ENCODE peak calls at places on chromosomes 6 and 20, in six cellular contexts. W, S, J, X, A and P are unnamed samples.

GRCh38 chr20:4898282-4898681 is 103.0 kb downstream of the SLC23A2 start:
- DNase-seq in W (peak), S (peak), J (no peak), X (no peak), A (peak), P (no peak)

GRCh38 chr6:3561745-3562144 is 104.9 kb upstream of the SLC22A23 start:
- DNase-seq in W (no peak), S (peak), J (peak), X (peak), A (peak), P (no peak)

GRCh38 chr6:11386323-11386722 is 151.2 kb upstream of the TMEM170B start:
- DNase-seq in W (no peak), S (no peak), J (no peak), X (no peak), A (no peak), P (no peak)

GRCh38 chr6:160979063-160979708 is 12.4 kb upstream of the MAP3K4 start:
- DNase-seq in W (no peak), S (no peak), J (no peak), X (no peak), A (peak), P (no peak)

GRCh38 chr6:145743325-145743724 is 8.0 kb upstream of the EPM2A start:
- DNase-seq in W (no peak), S (no peak), J (no peak), X (no peak), A (no peak), P (no peak)

GRCh38 chr6:130033999-130034814 is 15.8 kb downstream of the L3MBTL3 start:
- DNase-seq in W (no peak), S (peak), J (no peak), X (no peak), A (peak), P (no peak)

GRCh38 chr20:24968278-24968677 is 19.2 kb downstream of the CST7 start:
- DNase-seq in W (no peak), S (no peak), J (no peak), X (no peak), A (no peak), P (peak)

GRCh38 chr6:79438015-79438414 is 99.2 kb downstream of the LCA5 start:
- DNase-seq in W (no peak), S (peak), J (no peak), X (no peak), A (no peak), P (no peak)

GRCh38 chr20:5627463-5628050 is 122.6 kb upstream of the SHLD1 start:
- DNase-seq in W (no peak), S (no peak), J (no peak), X (no peak), A (no peak), P (no peak)

GRCh38 chr20:44288252-44288651 is 22.8 kb downstream of the FITM2 start:
- DNase-seq in W (no peak), S (no peak), J (no peak), X (peak), A (no peak), P (no peak)

GRCh38 chr6:25640871-25641270 is 11.1 kb upstream of the SCGN start:
- DNase-seq in W (no peak), S (no peak), J (no peak), X (no peak), A (no peak), P (no peak)

GRCh38 chr6:31965700-31966099 is 6.2 kb downstream of the DXO start:
- DNase-seq in W (no peak), S (no peak), J (no peak), X (no peak), A (no peak), P (no peak)

GRCh38 chr20:417801-418342 is 9.8 kb downstream of the RBCK1 start:
- DNase-seq in W (no peak), S (no peak), J (no peak), X (no peak), A (no peak), P (no peak)

GRCh38 chr6:14121936-14122344 is 4.4 kb downstream of the CD83 start:
- DNase-seq in W (no peak), S (no peak), J (no peak), X (no peak), A (no peak), P (no peak)

GRCh38 chr20:34199183-34199582 is 42.0 kb upstream of the ASIP start:
- DNase-seq in W (no peak), S (no peak), J (no peak), X (no peak), A (no peak), P (no peak)

GRCh38 chr6:165218816-165219215 is 90.6 kb downstream of the C6orf118 start:
- DNase-seq in W (no peak), S (no peak), J (no peak), X (no peak), A (no peak), P (no peak)

GRCh38 chr6:127582777-127583462 is 5.9 kb downstream of the C6orf58 start:
- DNase-seq in W (peak), S (peak), J (no peak), X (peak), A (peak), P (no peak)

GRCh38 chr20:4069741-4070140 is 54.4 kb upstream of the RNF24 start:
- DNase-seq in W (no peak), S (no peak), J (no peak), X (no peak), A (peak), P (no peak)

GRCh38 chr6:136058852-136059251 is 191.3 kb downstream of the MTFR2 start:
- DNase-seq in W (no peak), S (peak), J (no peak), X (no peak), A (no peak), P (no peak)

GRCh38 chr20:51767867-51768758 is at the start of gene ATP9A:
- DNase-seq in W (no peak), S (no peak), J (peak), X (no peak), A (peak), P (no peak)

GRCh38 chr6:134175532-134176282 is 123.3 kb upstream of the SLC2A12 start:
- DNase-seq in W (no peak), S (peak), J (peak), X (peak), A (peak), P (no peak)

GRCh38 chr6:119277047-119277446 is 72.5 kb downstream of the MAN1A1 start:
- DNase-seq in W (no peak), S (no peak), J (no peak), X (no peak), A (no peak), P (no peak)

GRCh38 chr6:10425177-10425972 is 10.5 kb upstream of the TFAP2A start:
- DNase-seq in W (no peak), S (no peak), J (peak), X (no peak), A (no peak), P (no peak)

GRCh38 chr20:2671977-2672376 is 8.0 kb upstream of the IDH3B start:
- DNase-seq in W (no peak), S (no peak), J (peak), X (no peak), A (no peak), P (no peak)

GRCh38 chr20:17661121-17661744 is 20.8 kb downstream of the RRBP1 start:
- DNase-seq in W (no peak), S (no peak), J (no peak), X (peak), A (no peak), P (no peak)

GRCh38 chr6:29813809-29814208 is 13.8 kb upstream of the HLA-G start:
- DNase-seq in W (peak), S (no peak), J (no peak), X (peak), A (peak), P (no peak)

GRCh38 chr6:20827798-20828197 is 293.5 kb downstream of the CDKAL1 start:
- DNase-seq in W (no peak), S (no peak), J (no peak), X (no peak), A (peak), P (no peak)

GRCh38 chr6:57822896-57823358 is 505.5 kb downstream of the PRIM2 start:
- DNase-seq in W (peak), S (peak), J (peak), X (no peak), A (peak), P (peak)

GRCh38 chr20:2379511-2380229 is 1.0 kb upstream of the TGM6 start:
- DNase-seq in W (no peak), S (no peak), J (no peak), X (no peak), A (no peak), P (no peak)

GRCh38 chr20:18133962-18134361 is 3.7 kb upstream of the KAT14 start:
- DNase-seq in W (no peak), S (no peak), J (no peak), X (no peak), A (no peak), P (no peak)

GRCh38 chr20:854601-855000 is 21.1 kb downstream of the FAM110A start:
- DNase-seq in W (no peak), S (no peak), J (no peak), X (no peak), A (no peak), P (no peak)

GRCh38 chr6:16358531-16359138 is 120.2 kb downstream of the GMPR start:
- DNase-seq in W (no peak), S (no peak), J (no peak), X (no peak), A (no peak), P (peak)
- H3K27ac ChIP-seq in W (no peak), S (no peak), J (no peak), X (no peak), A (no peak), P (no peak)

DNA sequence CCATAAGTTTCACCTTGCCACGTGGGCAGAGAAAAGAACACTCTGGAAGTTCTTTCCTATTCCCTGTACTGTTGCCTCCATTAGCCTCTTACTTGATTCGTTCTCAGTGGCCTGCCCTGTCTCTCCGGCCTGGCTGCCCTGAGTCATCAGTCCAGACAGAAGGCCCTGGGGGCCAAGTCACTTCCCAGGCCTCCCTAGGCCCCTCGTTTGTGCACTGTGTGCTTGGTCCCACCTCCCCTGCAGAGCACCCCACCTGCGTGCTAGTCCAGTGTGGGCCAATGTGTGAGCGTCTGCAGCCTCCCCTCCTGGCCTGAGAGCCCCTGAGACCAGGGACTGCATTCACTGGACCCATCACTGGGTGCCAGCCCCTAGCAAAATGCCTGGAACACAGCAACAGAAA is 191.2 kb upstream of the RREB1 start:
- DNase-seq in W (no peak), S (no peak), J (no peak), X (no peak), A (no peak), P (no peak)
- H2AFZ ChIP-seq in W (peak), S (no peak), J (no peak), X (no peak), A (peak), P (no peak)

GRCh38 chr20:7199867-7200266 is 432.4 kb downstream of the BMP2 start:
- DNase-seq in W (no peak), S (no peak), J (no peak), X (no peak), A (no peak), P (no peak)

GRCh38 chr20:7195704-7196103 is 428.2 kb downstream of the BMP2 start:
- DNase-seq in W (no peak), S (peak), J (no peak), X (no peak), A (no peak), P (no peak)

GRCh38 chr20:7193681-7194080 is 426.2 kb downstream of the BMP2 start:
- DNase-seq in W (no peak), S (no peak), J (no peak), X (no peak), A (no peak), P (no peak)

DNA sequence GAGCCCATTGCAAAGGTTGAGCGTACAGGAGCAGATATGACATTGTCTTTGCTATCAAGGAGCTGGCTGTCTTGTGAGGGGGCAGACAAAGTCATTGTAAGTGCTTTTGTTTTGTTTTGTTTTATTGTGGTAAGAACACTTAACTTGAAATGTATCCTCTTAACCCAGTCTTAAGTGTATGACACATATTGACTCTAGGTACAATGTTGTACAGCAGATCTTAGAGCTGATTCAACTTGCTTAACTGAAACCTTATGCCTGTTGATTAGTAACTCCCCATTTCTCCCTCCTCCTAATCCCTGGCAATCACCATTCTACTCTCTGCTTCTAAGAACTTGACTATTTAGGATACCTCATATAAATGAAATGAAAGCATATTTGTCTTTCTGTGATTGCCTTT is 429.0 kb downstream of the BMP2 start:
- DNase-seq in W (no peak), S (no peak), J (no peak), X (no peak), A (no peak), P (no peak)
- H3K27ac ChIP-seq in W (no peak), S (no peak), J (no peak), X (no peak), A (no peak), P (no peak)

DNA sequence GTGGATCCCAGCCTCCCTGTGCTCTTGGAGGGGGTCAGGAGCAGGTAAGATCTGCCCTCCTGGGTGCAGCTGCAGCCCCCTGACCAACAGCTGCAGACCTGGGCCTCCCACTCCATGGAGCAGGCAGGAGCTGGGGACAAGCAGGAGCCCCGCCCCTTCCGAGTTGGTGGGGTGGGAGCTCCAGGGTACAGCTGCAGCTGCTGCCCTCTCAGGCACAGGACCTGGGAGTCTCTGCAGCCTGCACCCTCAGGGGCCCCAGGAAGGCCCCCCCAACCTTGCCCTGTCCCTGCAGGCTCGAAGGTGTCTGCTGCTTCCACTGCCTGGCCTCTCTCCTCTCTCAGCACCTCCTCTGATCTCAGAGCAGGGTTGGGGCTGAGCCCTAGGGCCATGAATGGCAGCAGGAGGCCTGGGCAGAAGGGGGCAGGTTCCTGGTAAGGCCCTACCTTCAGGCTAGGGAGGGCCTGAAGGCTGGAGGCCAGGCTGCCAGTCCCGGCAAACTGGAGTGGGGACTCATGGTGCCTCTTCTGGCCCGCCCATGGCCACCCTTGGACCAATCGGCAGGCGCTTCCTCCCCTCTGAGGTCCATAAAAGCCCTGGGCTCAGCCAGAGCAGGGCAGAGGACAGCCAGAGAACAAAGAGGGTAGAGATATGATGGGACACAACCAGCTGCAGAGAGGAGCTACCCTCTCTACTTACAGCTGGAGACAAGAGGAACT is 8.0 kb upstream of the PACSIN1 start:
- DNase-seq in W (no peak), S (no peak), J (no peak), X (peak), A (no peak), P (peak)
- H2AFZ ChIP-seq in W (no peak), S (no peak), J (peak), X (no peak), A (peak), P (no peak)

GRCh38 chr6:7998103-7998725 is 66.0 kb downstream of the BLOC1S5 start:
- DNase-seq in W (no peak), S (no peak), J (no peak), X (no peak), A (peak), P (no peak)
- H3K27ac ChIP-seq in W (no peak), S (peak), J (no peak), X (no peak), A (peak), P (no peak)

GRCh38 chr6:27502508-27503435 is 29.9 kb upstream of the ZNF184 start:
- DNase-seq in W (no peak), S (peak), J (peak), X (peak), A (peak), P (peak)

GRCh38 chr6:27505209-27506027 is 32.5 kb upstream of the ZNF184 start:
- DNase-seq in W (peak), S (peak), J (peak), X (peak), A (peak), P (peak)

GRCh38 chr6:27503436-27504030 is 30.6 kb upstream of the ZNF184 start:
- DNase-seq in W (no peak), S (peak), J (peak), X (peak), A (peak), P (peak)

GRCh38 chr6:27512525-27512924 is 39.6 kb upstream of the ZNF184 start:
- DNase-seq in W (no peak), S (no peak), J (no peak), X (no peak), A (no peak), P (no peak)

DNA sequence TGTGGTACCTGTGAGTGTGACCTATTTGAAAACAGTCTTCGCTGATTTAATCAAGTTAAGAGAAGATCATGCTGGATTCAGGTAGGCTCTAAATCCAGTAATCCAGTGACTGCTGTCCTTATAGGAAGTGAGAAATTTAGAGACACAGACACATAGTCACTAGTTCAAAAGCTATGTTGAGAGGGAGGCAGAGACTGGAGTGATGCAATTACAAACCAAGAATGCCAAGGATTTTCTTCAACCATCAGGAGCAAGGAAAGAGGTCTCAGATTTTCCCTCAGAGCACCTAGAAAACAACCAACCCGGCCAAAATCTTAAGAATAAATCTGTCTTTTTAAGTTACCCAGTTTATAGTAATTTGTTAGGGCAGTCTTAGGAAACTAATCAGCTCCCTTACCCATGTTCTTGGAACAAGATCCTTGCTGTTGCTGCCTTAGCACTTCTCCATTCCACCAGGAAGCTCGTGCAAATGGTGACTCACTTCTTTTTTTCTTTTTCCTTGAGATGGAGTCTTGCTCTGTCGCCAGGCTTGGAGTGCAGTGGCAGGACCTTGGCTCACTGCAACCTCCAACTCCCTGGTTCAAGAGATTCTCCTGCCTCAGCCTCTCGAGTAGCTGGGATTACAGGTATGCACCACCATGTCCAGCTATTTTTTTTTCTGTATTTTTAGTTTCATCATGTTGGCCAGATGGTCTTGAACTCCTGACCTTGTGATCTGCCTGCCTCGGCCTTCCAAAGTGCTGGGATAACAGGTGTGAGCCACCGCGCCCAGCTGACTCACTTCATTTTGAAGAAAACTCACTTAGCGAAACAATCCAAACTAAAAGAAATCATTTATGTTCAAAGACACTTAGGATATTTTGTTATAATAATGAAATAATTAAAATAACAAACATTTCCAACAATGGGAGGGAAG is 34.4 kb upstream of the ZNF184 start:
- DNase-seq in W (no peak), S (no peak), J (no peak), X (no peak), A (no peak), P (no peak)
- H2AFZ ChIP-seq in W (no peak), S (no peak), J (no peak), X (no peak), A (no peak), P (no peak)

DNA sequence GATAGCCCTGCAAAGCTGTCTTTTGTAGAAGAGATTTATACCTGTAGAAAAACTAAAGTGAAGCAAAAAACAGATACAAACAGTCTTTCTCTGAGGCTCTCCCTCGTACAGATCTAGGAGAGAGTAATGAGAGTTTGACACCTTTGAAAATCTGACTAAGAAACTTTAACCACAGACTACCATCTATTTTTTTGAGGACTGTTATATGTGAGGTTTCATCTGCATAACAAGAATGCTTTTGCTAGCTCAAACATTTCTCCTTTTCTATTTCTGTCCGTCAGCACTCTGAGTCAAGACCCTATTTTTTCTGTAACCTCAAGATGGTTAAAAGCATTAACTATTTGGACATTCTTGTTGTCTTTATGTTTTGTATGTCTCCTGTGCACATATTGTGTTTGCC is 193.0 kb downstream of the BTBD3 start:
- DNase-seq in W (no peak), S (no peak), J (no peak), X (no peak), A (no peak), P (no peak)
- H3K27ac ChIP-seq in W (no peak), S (no peak), J (no peak), X (no peak), A (no peak), P (no peak)

GRCh38 chr6:158561247-158561884 is 1.5 kb downstream of the TMEM181 start:
- DNase-seq in W (no peak), S (no peak), J (no peak), X (no peak), A (no peak), P (no peak)
- H2AFZ ChIP-seq in W (no peak), S (no peak), J (no peak), X (no peak), A (peak), P (no peak)